ENCODE peak calls at places on chromosome 17, in six cellular contexts. One of them, this sample, is unnamed.

GRCh38 chr17:45374501-45374900 is 57.7 kb upstream of the MAP3K14 start:
- DNase-seq in fibroblast of lung: peak; percentile 14
- DNase-seq in foreskin fibroblast: no peak
- DNase-seq in AG04450: no peak
- DNase-seq in HFF-Myc: no peak
- DNase-seq in transverse colon: no peak
- DNase-seq in this sample: no peak

GRCh38 chr17:45693792-45694191 is 90.3 kb upstream of the CRHR1 start:
- DNase-seq in fibroblast of lung: no peak
- DNase-seq in HFF-Myc: no peak
- DNase-seq in foreskin fibroblast: no peak
- DNase-seq in transverse colon: no peak
- DNase-seq in AG04450: no peak
- DNase-seq in this sample: no peak

GRCh38 chr17:47323382-47324223 is at the start of gene EFCAB13:
- DNase-seq in fibroblast of lung: peak; percentile 76
- DNase-seq in foreskin fibroblast: peak; percentile 92
- DNase-seq in HFF-Myc: no peak
- DNase-seq in transverse colon: peak; percentile 92
- DNase-seq in AG04450: peak; percentile 18
- DNase-seq in this sample: no peak

GRCh38 chr17:10099051-10099571 is 99.3 kb downstream of the GAS7 start:
- DNase-seq in foreskin fibroblast: peak; percentile 80
- DNase-seq in fibroblast of lung: peak; percentile 83
- DNase-seq in HFF-Myc: peak; percentile 77
- DNase-seq in AG04450: no peak
- DNase-seq in transverse colon: no peak
- DNase-seq in this sample: peak; percentile 33

GRCh38 chr17:78971764-78972506 is 7.8 kb downstream of the LGALS3BP start:
- DNase-seq in HFF-Myc: no peak
- DNase-seq in AG04450: no peak
- DNase-seq in transverse colon: no peak
- DNase-seq in foreskin fibroblast: no peak
- DNase-seq in fibroblast of lung: no peak
- DNase-seq in this sample: no peak

GRCh38 chr17:27354491-27355081 is 60.7 kb downstream of the WSB1 start:
- DNase-seq in fibroblast of lung: no peak
- DNase-seq in foreskin fibroblast: peak; percentile 39
- DNase-seq in HFF-Myc: no peak
- DNase-seq in transverse colon: no peak
- DNase-seq in AG04450: no peak
- DNase-seq in this sample: no peak

GRCh38 chr17:18938692-18939023 is 13.3 kb upstream of the SLC5A10 start:
- DNase-seq in AG04450: no peak
- DNase-seq in HFF-Myc: no peak
- DNase-seq in foreskin fibroblast: no peak
- DNase-seq in fibroblast of lung: no peak
- DNase-seq in transverse colon: no peak
- DNase-seq in this sample: no peak

GRCh38 chr17:43365356-43365755 is 33.4 kb upstream of the ARL4D start:
- DNase-seq in HFF-Myc: no peak
- DNase-seq in transverse colon: no peak
- DNase-seq in AG04450: no peak
- DNase-seq in fibroblast of lung: no peak
- DNase-seq in foreskin fibroblast: peak; percentile 35
- DNase-seq in this sample: no peak

GRCh38 chr17:77738666-77739531 is 219.6 kb upstream of the TNRC6C start:
- DNase-seq in HFF-Myc: no peak
- DNase-seq in transverse colon: no peak
- DNase-seq in fibroblast of lung: no peak
- DNase-seq in foreskin fibroblast: no peak
- DNase-seq in AG04450: no peak
- DNase-seq in this sample: no peak

GRCh38 chr17:17702821-17703607 is 21.8 kb downstream of the RAI1 start:
- DNase-seq in foreskin fibroblast: no peak
- DNase-seq in AG04450: no peak
- DNase-seq in transverse colon: no peak
- DNase-seq in HFF-Myc: no peak
- DNase-seq in fibroblast of lung: no peak
- DNase-seq in this sample: no peak

GRCh38 chr17:53822764-53823163 is at the start of gene KIF2B:
- DNase-seq in foreskin fibroblast: no peak
- DNase-seq in HFF-Myc: no peak
- DNase-seq in transverse colon: no peak
- DNase-seq in fibroblast of lung: no peak
- DNase-seq in AG04450: no peak
- DNase-seq in this sample: no peak

GRCh38 chr17:35011671-35012216 is 31.4 kb downstream of the LIG3 start:
- DNase-seq in AG04450: no peak
- DNase-seq in HFF-Myc: peak; percentile 25
- DNase-seq in fibroblast of lung: no peak
- DNase-seq in foreskin fibroblast: peak; percentile 49
- DNase-seq in transverse colon: no peak
- DNase-seq in this sample: no peak

GRCh38 chr17:18074566-18075272 is 13.0 kb upstream of the DRG2 start:
- DNase-seq in transverse colon: no peak
- DNase-seq in fibroblast of lung: no peak
- DNase-seq in AG04450: no peak
- DNase-seq in foreskin fibroblast: peak; percentile 70
- DNase-seq in HFF-Myc: no peak
- DNase-seq in this sample: no peak

GRCh38 chr17:10798910-10799309 is 5.0 kb downstream of the TMEM238L start:
- DNase-seq in transverse colon: no peak
- DNase-seq in foreskin fibroblast: no peak
- DNase-seq in HFF-Myc: no peak
- DNase-seq in AG04450: no peak
- DNase-seq in fibroblast of lung: no peak
- DNase-seq in this sample: no peak

GRCh38 chr17:60730273-60730672 is 52.6 kb downstream of the BCAS3 start:
- DNase-seq in HFF-Myc: no peak
- DNase-seq in fibroblast of lung: no peak
- DNase-seq in transverse colon: no peak
- DNase-seq in AG04450: no peak
- DNase-seq in foreskin fibroblast: no peak
- DNase-seq in this sample: no peak

GRCh38 chr17:40500709-40501108 is 714 bp downstream of the TNS4 start:
- DNase-seq in AG04450: no peak
- DNase-seq in transverse colon: no peak
- DNase-seq in foreskin fibroblast: no peak
- DNase-seq in fibroblast of lung: no peak
- DNase-seq in HFF-Myc: no peak
- DNase-seq in this sample: no peak

GRCh38 chr17:63345598-63345997 is 100.5 kb downstream of the CYB561 start:
- DNase-seq in fibroblast of lung: no peak
- DNase-seq in HFF-Myc: no peak
- DNase-seq in foreskin fibroblast: peak; percentile 89
- DNase-seq in transverse colon: no peak
- DNase-seq in AG04450: no peak
- DNase-seq in this sample: peak; percentile 63

GRCh38 chr17:27079660-27080059 is 214.3 kb upstream of the WSB1 start:
- DNase-seq in foreskin fibroblast: no peak
- DNase-seq in AG04450: no peak
- DNase-seq in fibroblast of lung: no peak
- DNase-seq in HFF-Myc: no peak
- DNase-seq in transverse colon: no peak
- DNase-seq in this sample: no peak

GRCh38 chr17:48250949-48251348 is 143.4 kb downstream of the SNX11 start:
- DNase-seq in fibroblast of lung: no peak
- DNase-seq in transverse colon: no peak
- DNase-seq in AG04450: no peak
- DNase-seq in foreskin fibroblast: no peak
- DNase-seq in HFF-Myc: no peak
- DNase-seq in this sample: no peak

GRCh38 chr17:46003907-46004748 is 5.1 kb downstream of the STH start:
- DNase-seq in foreskin fibroblast: peak; percentile 56
- DNase-seq in HFF-Myc: no peak
- DNase-seq in AG04450: no peak
- DNase-seq in fibroblast of lung: peak; percentile 11
- DNase-seq in transverse colon: peak; percentile 75
- DNase-seq in this sample: no peak

GRCh38 chr17:43556292-43556691 is 10.2 kb upstream of the ETV4 start:
- DNase-seq in fibroblast of lung: peak; percentile 91
- DNase-seq in HFF-Myc: peak; percentile 96
- DNase-seq in AG04450: no peak
- DNase-seq in foreskin fibroblast: peak; percentile 96
- DNase-seq in transverse colon: peak; percentile 79
- DNase-seq in this sample: no peak

GRCh38 chr17:1562178-1562643 is 381 bp downstream of the PITPNA start:
- DNase-seq in transverse colon: peak; percentile 57
- DNase-seq in HFF-Myc: no peak
- DNase-seq in foreskin fibroblast: no peak
- DNase-seq in fibroblast of lung: no peak
- DNase-seq in AG04450: no peak
- DNase-seq in this sample: no peak

GRCh38 chr17:66830451-66830850 is 4.5 kb upstream of the CACNG5 start:
- DNase-seq in HFF-Myc: no peak
- DNase-seq in AG04450: no peak
- DNase-seq in fibroblast of lung: no peak
- DNase-seq in transverse colon: no peak
- DNase-seq in foreskin fibroblast: no peak
- DNase-seq in this sample: no peak

GRCh38 chr17:57340160-57340981 is 84.0 kb downstream of the MSI2 start:
- DNase-seq in transverse colon: no peak
- DNase-seq in fibroblast of lung: no peak
- DNase-seq in HFF-Myc: no peak
- DNase-seq in foreskin fibroblast: no peak
- DNase-seq in AG04450: no peak
- DNase-seq in this sample: no peak
- H3K4me3 ChIP-seq in transverse colon: no peak overlapping the region
- H3K4me3 ChIP-seq in fibroblast of lung: no peak overlapping the region
- H3K4me3 ChIP-seq in HFF-Myc: no peak overlapping the region
- H3K4me3 ChIP-seq in foreskin fibroblast: no peak overlapping the region
- H3K4me3 ChIP-seq in AG04450: no peak overlapping the region
- H3K4me3 ChIP-seq in this sample: no peak overlapping the region

GRCh38 chr17:4014148-4014927 is 50.1 kb upstream of the ATP2A3 start:
- DNase-seq in AG04450: no peak
- DNase-seq in foreskin fibroblast: no peak
- DNase-seq in transverse colon: no peak
- DNase-seq in HFF-Myc: no peak
- DNase-seq in fibroblast of lung: no peak
- DNase-seq in this sample: no peak
- TF ChIP-seq CTCF in AG04450: no peak
- TF ChIP-seq CTCF in foreskin fibroblast: no peak
- TF ChIP-seq CTCF in transverse colon: no peak
- TF ChIP-seq CTCF in HFF-Myc: no peak
- TF ChIP-seq CTCF in fibroblast of lung: no peak
- TF ChIP-seq CTCF in this sample: no peak

GRCh38 chr17:38542286-38542685 is 63.5 kb downstream of the SRCIN1 start:
- DNase-seq in foreskin fibroblast: no peak
- DNase-seq in HFF-Myc: no peak
- DNase-seq in AG04450: no peak
- DNase-seq in fibroblast of lung: no peak
- DNase-seq in transverse colon: no peak
- DNase-seq in this sample: no peak
- H3K4me3 ChIP-seq in foreskin fibroblast: no peak overlapping the region
- H3K4me3 ChIP-seq in HFF-Myc: no peak overlapping the region
- H3K4me3 ChIP-seq in AG04450: no peak overlapping the region
- H3K4me3 ChIP-seq in fibroblast of lung: no peak overlapping the region
- H3K4me3 ChIP-seq in transverse colon: no peak overlapping the region
- H3K4me3 ChIP-seq in this sample: no peak overlapping the region

GRCh38 chr17:8832711-8833352 is 33.7 kb upstream of the MFSD6L start:
- DNase-seq in AG04450: no peak
- DNase-seq in foreskin fibroblast: no peak
- DNase-seq in fibroblast of lung: no peak
- DNase-seq in HFF-Myc: no peak
- DNase-seq in transverse colon: peak; percentile 28
- DNase-seq in this sample: no peak
- TF ChIP-seq CTCF in AG04450: peak; percentile 21
- TF ChIP-seq CTCF in foreskin fibroblast: peak; percentile 19
- TF ChIP-seq CTCF in fibroblast of lung: no peak
- TF ChIP-seq CTCF in HFF-Myc: peak; percentile 62
- TF ChIP-seq CTCF in transverse colon: peak; percentile 26
- TF ChIP-seq CTCF in this sample: peak; percentile 16

DNA sequence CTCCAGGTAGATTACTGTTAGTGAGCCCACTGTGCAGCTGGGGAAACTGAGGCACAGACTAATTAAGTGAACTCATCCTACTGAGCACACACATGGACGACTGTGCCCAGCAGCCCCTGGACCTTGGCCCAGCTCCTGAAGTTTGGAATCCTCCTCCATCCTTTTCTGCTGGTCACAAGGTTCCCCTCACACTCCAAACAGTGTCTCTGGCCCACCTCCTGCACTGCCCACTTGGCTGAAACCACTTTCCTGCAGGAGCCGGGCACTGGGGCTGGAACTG is 3.6 kb downstream of the RHBDF2 start:
- DNase-seq in transverse colon: no peak
- DNase-seq in HFF-Myc: no peak
- DNase-seq in foreskin fibroblast: no peak
- DNase-seq in fibroblast of lung: no peak
- DNase-seq in AG04450: no peak
- DNase-seq in this sample: no peak
- H3K4me3 ChIP-seq in transverse colon: no peak overlapping the region
- H3K4me3 ChIP-seq in HFF-Myc: peak overlapping the region; percentile 27
- H3K4me3 ChIP-seq in foreskin fibroblast: no peak overlapping the region
- H3K4me3 ChIP-seq in fibroblast of lung: no peak overlapping the region
- H3K4me3 ChIP-seq in AG04450: peak overlapping the region; percentile 31
- H3K4me3 ChIP-seq in this sample: no peak overlapping the region